ENCODE peak calls at places on chromosome 20, in four cellular contexts. M is HepG2, W is GM12878, C is K562. Z is an unnamed sample.

GRCh38 chr20:34388000-34388399 is 24.9 kb downstream of the ITCH start:
- DNase-seq in W (no peak), C (no peak), M (no peak), Z (no peak)

GRCh38 chr20:9149796-9150195 is 80.9 kb downstream of the PLCB4 start:
- DNase-seq in M (no peak), C (no peak), W (no peak), Z (no peak)

GRCh38 chr20:44004306-44004915 is 89.8 kb downstream of the TOX2 start:
- DNase-seq in C (no peak), W (no peak), M (no peak), Z (no peak)

GRCh38 chr20:22223251-22223650 is 361.1 kb downstream of the FOXA2 start:
- DNase-seq in M (no peak), C (no peak), W (no peak), Z (no peak)

GRCh38 chr20:15818651-15819071 is 754.6 kb downstream of the KIF16B start:
- DNase-seq in M (peak), C (no peak), W (no peak), Z (no peak)

GRCh38 chr20:52490715-52491430 is 299.3 kb upstream of the ZFP64 start:
- DNase-seq in M (no peak), W (no peak), C (no peak), Z (no peak)

GRCh38 chr20:50289581-50289980 is 99.0 kb downstream of the CEBPB start:
- DNase-seq in M (no peak), C (no peak), W (no peak), Z (no peak)

GRCh38 chr20:58372836-58373235 is 16.2 kb upstream of the VAPB start:
- DNase-seq in M (no peak), C (no peak), W (no peak), Z (peak)

GRCh38 chr20:34172926-34173325 is 60.9 kb upstream of the EIF2S2 start:
- DNase-seq in M (no peak), C (no peak), W (no peak), Z (no peak)

GRCh38 chr20:13526551-13526950 is 112.2 kb downstream of the TASP1 start:
- DNase-seq in M (no peak), W (no peak), C (no peak), Z (no peak)

GRCh38 chr20:8132015-8132631 is at the start of gene PLCB1:
- DNase-seq in W (no peak), C (peak), M (peak), Z (peak)

GRCh38 chr20:11992426-11992825 is 74.7 kb downstream of the BTBD3 start:
- DNase-seq in C (no peak), M (no peak), W (no peak), Z (no peak)

GRCh38 chr20:48722737-48723191 is 105.0 kb downstream of the PREX1 start:
- DNase-seq in M (peak), C (no peak), W (no peak), Z (peak)

GRCh38 chr20:51402201-51402600 is 140.3 kb downstream of the NFATC2 start:
- DNase-seq in W (no peak), M (no peak), C (no peak), Z (no peak)

GRCh38 chr20:58669287-58670006 is 18.4 kb downstream of the STX16 start:
- DNase-seq in M (no peak), W (peak), C (no peak), Z (no peak)

GRCh38 chr20:59792300-59792699 is 141.1 kb downstream of the SYCP2 start:
- DNase-seq in M (no peak), W (no peak), C (no peak), Z (no peak)

GRCh38 chr20:59788811-59789210 is 144.6 kb downstream of the SYCP2 start:
- DNase-seq in M (no peak), W (no peak), C (no peak), Z (no peak)

GRCh38 chr20:59788196-59788735 is 145.2 kb downstream of the SYCP2 start:
- DNase-seq in W (no peak), M (no peak), C (no peak), Z (no peak)

GRCh38 chr20:59789641-59790040 is 143.8 kb downstream of the SYCP2 start:
- DNase-seq in M (no peak), C (no peak), W (no peak), Z (no peak)

GRCh38 chr20:59790388-59790787 is 143.0 kb downstream of the SYCP2 start:
- DNase-seq in M (no peak), C (no peak), W (no peak), Z (no peak)
- TF ChIP-seq CHD2 in M (no peak), C (no peak), W (no peak), Z (no peak)

DNA sequence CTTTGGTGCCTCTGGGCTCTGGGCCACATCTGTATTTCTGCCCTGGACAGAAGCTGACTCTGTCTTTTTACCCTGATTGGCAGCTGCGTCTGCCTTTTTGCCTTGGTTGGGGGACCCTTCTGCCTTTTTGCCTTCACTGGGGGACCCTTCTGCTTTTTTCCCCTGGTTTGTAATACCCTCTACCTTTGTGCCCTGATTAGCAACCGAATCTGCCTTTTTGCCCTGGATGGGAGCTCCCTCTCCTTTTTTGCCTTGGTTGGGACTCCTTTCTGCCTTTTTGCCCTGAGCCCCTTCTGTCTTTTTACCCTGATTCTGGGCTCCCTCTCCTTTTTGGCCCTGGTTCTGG is 23.4 kb downstream of the RRBP1 start:
- DNase-seq in W (no peak), C (no peak), M (no peak), Z (no peak)
- TF ChIP-seq JUNB in W (no peak), C (no peak), M (no peak), Z (no peak)

GRCh38 chr20:41453006-41453950 is 86.7 kb upstream of the EMILIN3 start:
- DNase-seq in W (no peak), C (no peak), M (no peak), Z (no peak)
- TF ChIP-seq CHD2 in W (no peak), C (no peak), M (no peak), Z (no peak)

GRCh38 chr20:53691060-53691810 is 97.6 kb upstream of the ZNF217 start:
- DNase-seq in C (no peak), W (no peak), M (no peak), Z (no peak)
- TF ChIP-seq JUNB in C (no peak), W (no peak), M (no peak), Z (no peak)

GRCh38 chr20:46030290-46031013 is 1.4 kb downstream of the SLC12A5 start:
- DNase-seq in M (no peak), W (no peak), C (no peak), Z (no peak)

GRCh38 chr20:46025376-46025783 is 3.6 kb upstream of the SLC12A5 start:
- DNase-seq in M (no peak), W (no peak), C (no peak), Z (no peak)

GRCh38 chr20:46028772-46029371 is at the start of gene SLC12A5:
- DNase-seq in C (no peak), M (no peak), W (no peak), Z (no peak)

GRCh38 chr20:46028110-46028509 is 905 bp upstream of the SLC12A5 start:
- DNase-seq in W (no peak), C (no peak), M (no peak), Z (no peak)

DNA sequence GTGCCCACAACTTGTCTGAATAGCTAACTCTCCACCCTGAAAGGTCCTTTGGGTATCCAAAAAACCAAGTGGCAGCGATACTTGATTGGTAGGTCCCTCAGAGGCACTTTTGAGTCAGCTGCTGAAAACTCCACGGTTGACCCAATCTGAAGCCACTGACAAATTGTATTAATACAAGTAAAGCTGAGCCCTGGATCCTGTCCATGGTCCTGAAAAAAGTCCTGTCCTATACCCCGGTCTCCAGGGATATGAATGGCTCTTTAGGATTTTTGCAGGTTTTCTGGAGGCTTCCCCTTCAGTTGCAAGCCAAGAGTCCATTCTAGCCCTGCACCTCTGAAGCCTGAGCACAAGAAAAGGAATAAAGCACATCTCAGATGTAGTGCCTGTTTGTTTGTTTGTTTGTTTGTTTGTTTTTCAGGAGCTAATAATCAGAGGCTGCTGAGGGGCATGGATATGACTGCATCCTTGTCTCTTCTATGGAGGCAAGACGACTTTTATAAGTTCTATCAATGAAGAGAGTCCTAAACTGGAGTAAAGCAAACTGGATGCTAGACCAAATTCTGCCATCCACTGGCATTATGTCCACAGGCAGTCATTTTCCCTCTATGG is 1.7 kb upstream of the SLC12A5 start:
- DNase-seq in C (peak), M (peak), W (no peak), Z (peak)
- TF ChIP-seq CHD2 in C (no peak), M (no peak), W (no peak), Z (no peak)

GRCh38 chr20:1737134-1737533 is 79.6 kb upstream of the SIRPG start:
- DNase-seq in W (no peak), C (no peak), M (no peak), Z (no peak)
- TF ChIP-seq JUNB in W (no peak), C (no peak), M (no peak), Z (no peak)

GRCh38 chr20:63244468-63244867 is 8.8 kb downstream of the BIRC7 start:
- DNase-seq in W (no peak), M (no peak), C (no peak), Z (no peak)
- TF ChIP-seq CHD2 in W (no peak), M (no peak), C (no peak), Z (no peak)

GRCh38 chr20:17936306-17936790 is 32.2 kb downstream of the SNX5 start:
- DNase-seq in W (no peak), M (no peak), C (no peak), Z (no peak)

GRCh38 chr20:17938889-17939619 is 29.5 kb downstream of the SNX5 start:
- DNase-seq in W (no peak), C (peak), M (peak), Z (peak)

GRCh38 chr20:17935761-17936160 is 32.8 kb downstream of the SNX5 start:
- DNase-seq in W (no peak), M (no peak), C (no peak), Z (no peak)

GRCh38 chr20:17935186-17935585 is 33.4 kb downstream of the SNX5 start:
- DNase-seq in C (no peak), M (no peak), W (no peak), Z (no peak)

GRCh38 chr20:17936791-17937687 is 31.6 kb downstream of the SNX5 start:
- DNase-seq in W (no peak), C (no peak), M (no peak), Z (no peak)
- TF ChIP-seq JUNB in W (no peak), C (no peak), M (no peak), Z (no peak)

DNA sequence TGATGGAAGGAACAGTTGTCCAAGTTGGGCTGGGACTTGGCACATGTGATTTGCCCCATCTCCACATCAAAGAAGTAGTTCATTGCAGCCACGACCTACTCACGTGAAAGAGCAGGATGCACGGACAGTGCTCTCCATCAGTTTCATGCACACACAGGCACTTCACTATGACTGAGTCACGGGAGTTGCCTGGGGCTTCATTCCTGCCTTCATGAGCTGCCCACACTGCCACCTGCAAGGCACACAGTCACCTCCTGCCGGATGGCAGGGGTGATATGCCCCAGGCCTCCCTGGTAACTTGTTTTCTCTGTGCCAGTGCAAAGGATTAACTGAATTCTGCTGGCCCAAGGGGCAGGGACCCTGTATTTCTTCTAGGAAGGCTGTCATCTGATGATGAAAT is 22.8 kb downstream of the CST5 start:
- DNase-seq in C (no peak), M (no peak), W (no peak), Z (no peak)
- TF ChIP-seq CHD2 in C (no peak), M (no peak), W (no peak), Z (no peak)

GRCh38 chr20:19272976-19273654 is 60.7 kb downstream of the SLC24A3 start:
- DNase-seq in M (no peak), C (no peak), W (no peak), Z (no peak)

GRCh38 chr20:19274001-19274400 is 61.6 kb downstream of the SLC24A3 start:
- DNase-seq in C (no peak), M (no peak), W (no peak), Z (no peak)

GRCh38 chr20:19275038-19275629 is 62.7 kb downstream of the SLC24A3 start:
- DNase-seq in C (no peak), M (no peak), W (no peak), Z (no peak)

GRCh38 chr20:19275630-19276071 is 63.2 kb downstream of the SLC24A3 start:
- DNase-seq in W (no peak), C (no peak), M (no peak), Z (no peak)

GRCh38 chr20:19274412-19275015 is 62.1 kb downstream of the SLC24A3 start:
- DNase-seq in M (no peak), W (no peak), C (no peak), Z (no peak)
- TF ChIP-seq JUNB in M (no peak), W (no peak), C (no peak), Z (no peak)

Z was measured in A549.